ENCODE peak calls at places on chromosomes 13 and 19, in eight cellular contexts. I, M, R, V, X, A, Y and T are unnamed samples. For H3K9me3, the result is how much of the 10 kb centered on the place peaks cover.

GRCh38 chr13:42355118-42355840 is 83.3 kb downstream of the AKAP11 start:
- DNase-seq in I (no peak), M (no peak), R (no peak), V (no peak), X (no peak), A (no peak), Y (no peak), T (no peak)

GRCh38 chr13:20191311-20191901 is 1.3 kb downstream of the GJB2 start:
- DNase-seq in I (no peak), M (no peak), R (no peak), V (peak), X (no peak), A (peak), Y (no peak), T (no peak)

GRCh38 chr19:40588110-40588854 is 11.6 kb downstream of the SHKBP1 start:
- DNase-seq in I (no peak), M (no peak), R (no peak), V (no peak), X (no peak), A (no peak), Y (no peak), T (no peak)

GRCh38 chr19:36420961-36421748 is 2.7 kb upstream of the ZFP82 start:
- DNase-seq in I (no peak), M (no peak), R (no peak), V (no peak), X (peak), A (no peak), Y (no peak), T (no peak)

GRCh38 chr19:14450168-14450874 is 17.2 kb downstream of the PKN1 start:
- DNase-seq in I (no peak), M (no peak), R (peak), V (peak), X (peak), A (no peak), Y (no peak), T (no peak)

GRCh38 chr13:33284916-33285315 is 639 bp downstream of the STARD13 start:
- DNase-seq in I (no peak), M (no peak), R (peak), V (no peak), X (no peak), A (no peak), Y (no peak), T (no peak)

GRCh38 chr19:29724102-29724641 is 9.1 kb upstream of the C19orf12 start:
- DNase-seq in I (no peak), M (no peak), R (no peak), V (peak), X (no peak), A (no peak), Y (no peak), T (no peak)

GRCh38 chr19:30406220-30406944 is 34.2 kb downstream of the ZNF536 start:
- DNase-seq in I (no peak), M (no peak), R (peak), V (peak), X (peak), A (peak), Y (no peak), T (no peak)

GRCh38 chr19:57803594-57804325 is 11.0 kb downstream of the ZNF552 start:
- DNase-seq in I (peak), M (no peak), R (peak), V (peak), X (peak), A (peak), Y (no peak), T (peak)

GRCh38 chr19:49355890-49356289 is 6.3 kb downstream of the TEAD2 start:
- DNase-seq in I (no peak), M (peak), R (no peak), V (no peak), X (no peak), A (no peak), Y (peak), T (no peak)

GRCh38 chr13:108733141-108733540 is 103.7 kb downstream of the MYO16 start:
- DNase-seq in I (no peak), M (no peak), R (no peak), V (no peak), X (no peak), A (no peak), Y (no peak), T (no peak)

GRCh38 chr19:55348317-55349034 is 6.0 kb downstream of the COX6B2 start:
- DNase-seq in I (no peak), M (peak), R (no peak), V (peak), X (no peak), A (no peak), Y (no peak), T (no peak)

GRCh38 chr13:111467111-111467890 is 146.9 kb downstream of the TEX29 start:
- DNase-seq in I (peak), M (no peak), R (no peak), V (peak), X (no peak), A (no peak), Y (no peak), T (no peak)

GRCh38 chr13:74443623-74444022 is 309.4 kb upstream of the KLF12 start:
- DNase-seq in I (no peak), M (no peak), R (no peak), V (no peak), X (no peak), A (no peak), Y (no peak), T (no peak)

GRCh38 chr13:26983533-26984315 is 187.9 kb downstream of the USP12 start:
- DNase-seq in I (no peak), M (no peak), R (no peak), V (no peak), X (no peak), A (no peak), Y (no peak), T (no peak)

GRCh38 chr13:34208326-34208725 is 390.4 kb downstream of the RFC3 start:
- DNase-seq in I (no peak), M (no peak), R (no peak), V (no peak), X (no peak), A (no peak), Y (no peak), T (no peak)

GRCh38 chr13:43307921-43308433 is 284.6 kb downstream of the DNAJC15 start:
- DNase-seq in I (peak), M (peak), R (peak), V (no peak), X (peak), A (peak), Y (peak), T (peak)

GRCh38 chr13:37960427-37960826 is 90.9 kb upstream of the TRPC4 start:
- DNase-seq in I (no peak), M (no peak), R (no peak), V (no peak), X (no peak), A (no peak), Y (no peak), T (no peak)

GRCh38 chr19:42242071-42242511 is 311 bp downstream of the GSK3A start:
- DNase-seq in I (no peak), M (no peak), R (no peak), V (no peak), X (peak), A (no peak), Y (no peak), T (no peak)

GRCh38 chr13:72384879-72385278 is 342.6 kb downstream of the MZT1 start:
- DNase-seq in I (no peak), M (no peak), R (peak), V (no peak), X (no peak), A (no peak), Y (no peak), T (no peak)

GRCh38 chr19:36257512-36257876 is 42.6 kb downstream of the ZNF146 start:
- DNase-seq in I (no peak), M (no peak), R (no peak), V (peak), X (peak), A (no peak), Y (no peak), T (no peak)

GRCh38 chr19:35216833-35217707 is 11.5 kb downstream of the FAM187B start:
- DNase-seq in I (peak), M (peak), R (no peak), V (no peak), X (no peak), A (peak), Y (no peak), T (peak)

GRCh38 chr13:48221301-48222190 is 11.5 kb upstream of the ITM2B start:
- DNase-seq in I (no peak), M (peak), R (no peak), V (no peak), X (no peak), A (no peak), Y (peak), T (no peak)

GRCh38 chr19:28633223-28634030 is 579.5 kb downstream of the UQCRFS1 start:
- DNase-seq in I (no peak), M (peak), R (no peak), V (peak), X (peak), A (peak), Y (no peak), T (no peak)

GRCh38 chr13:33132644-33133440 is 116.6 kb downstream of the KL start:
- DNase-seq in I (no peak), M (no peak), R (no peak), V (no peak), X (no peak), A (no peak), Y (no peak), T (no peak)

GRCh38 chr19:49932041-49932451 is 2.7 kb upstream of the NUP62 start:
- DNase-seq in I (no peak), M (no peak), R (no peak), V (no peak), X (no peak), A (no peak), Y (no peak), T (no peak)

GRCh38 chr13:101140087-101140770 is 276.1 kb downstream of the NALCN start:
- DNase-seq in I (no peak), M (no peak), R (no peak), V (no peak), X (no peak), A (no peak), Y (no peak), T (no peak)

GRCh38 chr13:75919660-75920199 is 283.6 kb downstream of the LMO7 start:
- DNase-seq in I (no peak), M (no peak), R (no peak), V (no peak), X (no peak), A (no peak), Y (no peak), T (no peak)

GRCh38 chr19:710767-711166 is 2.0 kb downstream of the PALM start:
- DNase-seq in I (no peak), M (no peak), R (no peak), V (no peak), X (no peak), A (no peak), Y (no peak), T (no peak)
- TF ChIP-seq EP300 in I (no peak), M (no peak), R (no peak), V (no peak), X (no peak), A (no peak), Y (no peak), T (no peak)

GRCh38 chr13:18978447-18978846 is 203.2 kb downstream of the TUBA3C start:
- DNase-seq in I (no peak), M (no peak), R (no peak), V (no peak), X (no peak), A (no peak), Y (no peak), T (no peak)
- H3K9me3 ChIP-seq in I (under half), M (under half), R (half or more), V (half or more), X (under half), A (under half), Y (under half), T (under half)

GRCh38 chr19:3949997-3950859 is 17.4 kb downstream of the NMRK2 start:
- DNase-seq in I (no peak), M (no peak), R (no peak), V (no peak), X (no peak), A (no peak), Y (peak), T (no peak)

GRCh38 chr19:3950871-3951861 is 18.3 kb downstream of the NMRK2 start:
- DNase-seq in I (no peak), M (no peak), R (no peak), V (no peak), X (no peak), A (no peak), Y (peak), T (no peak)

GRCh38 chr19:3949294-3949693 is 16.4 kb downstream of the NMRK2 start:
- DNase-seq in I (no peak), M (no peak), R (no peak), V (no peak), X (no peak), A (no peak), Y (no peak), T (no peak)

GRCh38 chr19:3955688-3956087 is 15.2 kb downstream of the DAPK3 start:
- DNase-seq in I (no peak), M (no peak), R (no peak), V (no peak), X (no peak), A (no peak), Y (peak), T (no peak)

GRCh38 chr19:3954107-3954506 is 16.8 kb downstream of the DAPK3 start:
- DNase-seq in I (no peak), M (no peak), R (no peak), V (no peak), X (no peak), A (no peak), Y (peak), T (no peak)
- TF ChIP-seq POLR2AphosphoS5 in I (no peak), M (no peak), R (no peak), V (no peak), X (no peak), A (no peak), Y (no peak), T (no peak)

GRCh38 chr19:34124828-34125227 is 47.5 kb upstream of the LSM14A start:
- DNase-seq in I (no peak), M (no peak), R (peak), V (no peak), X (peak), A (no peak), Y (no peak), T (no peak)
- TF ChIP-seq EP300 in I (no peak), M (no peak), R (no peak), V (no peak), X (no peak), A (no peak), Y (no peak), T (no peak)